ENCODE peak calls at places on chromosomes 1 and 21, in four cellular contexts. F is T-cell, L is thoracic aorta, Q is GM10248. N is an unnamed sample.

GRCh38 chr21:33231526-33231925 is 1.8 kb downstream of the IFNAR2 start:
- DNase-seq in F (no peak), L (no peak), Q (no peak), N (no peak)

GRCh38 chr1:201470581-201470980 is 1.6 kb upstream of the PHLDA3 start:
- DNase-seq in Q (no peak), F (no peak), L (no peak), N (no peak)

GRCh38 chr1:218164111-218164929 is 120.8 kb upstream of the RRP15 start:
- DNase-seq in L (no peak), Q (peak; percentile 13), F (no peak), N (peak; percentile 14)

GRCh38 chr1:3539707-3540425 is 71.4 kb downstream of the MEGF6 start:
- DNase-seq in F (no peak), Q (no peak), L (no peak), N (no peak)

GRCh38 chr1:113275083-113275482 is 115.2 kb upstream of the MAGI3 start:
- DNase-seq in L (no peak), F (no peak), Q (no peak), N (no peak)

GRCh38 chr1:38221006-38221649 is 174.5 kb upstream of the POU3F1 start:
- DNase-seq in F (no peak), Q (no peak), L (no peak), N (no peak)

GRCh38 chr1:153951183-153951582 is 4.7 kb upstream of the DENND4B start:
- DNase-seq in L (no peak), Q (no peak), F (no peak), N (no peak)

GRCh38 chr1:197302775-197303174 is 34.7 kb downstream of the CRB1 start:
- DNase-seq in F (no peak), Q (no peak), L (no peak), N (no peak)

GRCh38 chr1:162855461-162856150 is 5.4 kb downstream of the CCDC190 start:
- DNase-seq in L (no peak), F (no peak), Q (no peak), N (no peak)

GRCh38 chr1:109370712-109371270 is 26.9 kb downstream of the SORT1 start:
- DNase-seq in Q (no peak), L (no peak), F (no peak), N (no peak)

GRCh38 chr1:198287916-198288315 is 131.1 kb downstream of the NEK7 start:
- DNase-seq in Q (no peak), F (no peak), L (no peak), N (no peak)

GRCh38 chr1:205355054-205355453 is 1.7 kb downstream of the KLHDC8A start:
- DNase-seq in F (no peak), L (no peak), Q (no peak), N (no peak)

GRCh38 chr21:20999567-21000169 is 1.5 kb downstream of the NCAM2 start:
- DNase-seq in F (no peak), L (no peak), Q (no peak), N (no peak)

GRCh38 chr1:174791863-174792262 is 207.9 kb upstream of the CACYBP start:
- DNase-seq in F (no peak), Q (no peak), L (no peak), N (no peak)